ENCODE peak calls at places on chromosomes 12 and 14, in four cellular contexts. A, Z, K and E are unnamed samples.

GRCh38 chr12:92550661-92551060 is 152.1 kb upstream of the PLEKHG7 start:
- DNase-seq in A (no peak), Z (no peak), K (no peak), E (no peak)

GRCh38 chr12:98440165-98440581 is 75.2 kb upstream of the TMPO start:
- DNase-seq in A (no peak), Z (no peak), K (no peak), E (no peak)

GRCh38 chr12:62692884-62693283 is 226.3 kb downstream of the MON2 start:
- DNase-seq in A (no peak), Z (no peak), K (no peak), E (no peak)

GRCh38 chr12:6241495-6241894 is 41.3 kb downstream of the CD9 start:
- DNase-seq in A (no peak), Z (no peak), K (no peak), E (no peak)

GRCh38 chr14:36070056-36071043 is 106.2 kb downstream of the PTCSC3 start:
- DNase-seq in A (peak; percentile 48), Z (peak; percentile 36), K (peak; percentile 28), E (peak; percentile 57)

GRCh38 chr14:93977790-93978581 is 1.6 kb upstream of the ASB2 start:
- DNase-seq in A (no peak), Z (peak; percentile 88), K (no peak), E (peak; percentile 86)

GRCh38 chr12:32686340-32686739 is 7.2 kb downstream of the DNM1L start:
- DNase-seq in A (no peak), Z (no peak), K (no peak), E (no peak)

GRCh38 chr12:13179159-13180074 is 17.1 kb upstream of the EMP1 start:
- DNase-seq in A (no peak), Z (peak; percentile 96), K (no peak), E (no peak)

GRCh38 chr14:69358233-69358963 is 39.7 kb downstream of the ERH start:
- DNase-seq in A (no peak), Z (no peak), K (no peak), E (no peak)

GRCh38 chr12:81644503-81644902 is 114.6 kb downstream of the PPFIA2 start:
- DNase-seq in A (no peak), Z (peak; percentile 52), K (no peak), E (peak; percentile 37)

GRCh38 chr12:108730337-108731104 is 797 bp downstream of the CORO1C start:
- DNase-seq in A (peak; percentile 31), Z (peak; percentile 66), K (peak; percentile 31), E (peak; percentile 69)

GRCh38 chr12:47551426-47551851 is 154.4 kb downstream of the RPAP3 start:
- DNase-seq in A (no peak), Z (no peak), K (no peak), E (no peak)

GRCh38 chr14:103698380-103699260 is 16.6 kb downstream of the XRCC3 start:
- DNase-seq in A (no peak), Z (no peak), K (no peak), E (peak; percentile 84)

GRCh38 chr12:76859621-76860020 is 19.2 kb downstream of the CSRP2 start:
- DNase-seq in A (no peak), Z (no peak), K (no peak), E (no peak)

GRCh38 chr12:63313139-63313538 is 162.1 kb upstream of the AVPR1A start:
- DNase-seq in A (no peak), Z (no peak), K (no peak), E (no peak)

GRCh38 chr12:104576980-104577925 is 120.5 kb downstream of the CHST11 start:
- DNase-seq in A (no peak), Z (no peak), K (no peak), E (no peak)

GRCh38 chr14:34180428-34180827 is 229.6 kb upstream of the EGLN3 start:
- DNase-seq in A (no peak), Z (no peak), K (no peak), E (no peak)

GRCh38 chr12:97148941-97149559 is 242.0 kb downstream of the NEDD1 start:
- DNase-seq in A (peak; percentile 70), Z (peak; percentile 61), K (no peak), E (peak; percentile 65)

GRCh38 chr14:99688629-99689028 is 4.5 kb downstream of the CYP46A1 start:
- DNase-seq in A (no peak), Z (no peak), K (no peak), E (no peak)

GRCh38 chr14:75999511-76000190 is 14.1 kb downstream of the IFT43 start:
- DNase-seq in A (no peak), Z (no peak), K (no peak), E (no peak)

GRCh38 chr14:99393059-99393655 is 87.5 kb downstream of the SETD3 start:
- DNase-seq in A (peak; percentile 45), Z (no peak), K (no peak), E (peak; percentile 56)

GRCh38 chr14:59474172-59474571 is 9.0 kb upstream of the GPR135 start:
- DNase-seq in A (no peak), Z (no peak), K (no peak), E (no peak)

GRCh38 chr14:54902143-54902520 is 494 bp downstream of the GCH1 start:
- DNase-seq in A (no peak), Z (peak; percentile 50), K (no peak), E (peak; percentile 82)